ENCODE peak calls at places on chromosomes 7 and 10, in six cellular contexts. One of them, this sample, is unnamed.

GRCh38 chr10:35574924-35575352 is 30.2 kb upstream of the GJD4 start:
- DNase-seq in A549: no peak
- DNase-seq in HCT116: no peak
- DNase-seq in CD4-positive, alpha-beta memory T cell: no peak
- DNase-seq in psoas muscle: no peak
- DNase-seq in pancreas: no peak
- DNase-seq in this sample: no peak

GRCh38 chr10:5325076-5325475 is 39.7 kb upstream of the UCN3 start:
- DNase-seq in A549: no peak
- DNase-seq in CD4-positive, alpha-beta memory T cell: no peak
- DNase-seq in pancreas: no peak
- DNase-seq in psoas muscle: no peak
- DNase-seq in HCT116: no peak
- DNase-seq in this sample: no peak

GRCh38 chr7:111438369-111439289 is 123.7 kb downstream of the IMMP2L start:
- DNase-seq in A549: no peak
- DNase-seq in HCT116: no peak
- DNase-seq in CD4-positive, alpha-beta memory T cell: no peak
- DNase-seq in pancreas: no peak
- DNase-seq in psoas muscle: no peak
- DNase-seq in this sample: no peak

GRCh38 chr10:59434463-59435326 is 72.3 kb upstream of the FAM13C start:
- DNase-seq in A549: no peak
- DNase-seq in CD4-positive, alpha-beta memory T cell: no peak
- DNase-seq in pancreas: no peak
- DNase-seq in psoas muscle: no peak
- DNase-seq in HCT116: no peak
- DNase-seq in this sample: no peak

GRCh38 chr10:43076311-43076875 is 476 bp upstream of the RET start:
- DNase-seq in A549: no peak
- DNase-seq in CD4-positive, alpha-beta memory T cell: no peak
- DNase-seq in HCT116: no peak
- DNase-seq in pancreas: no peak
- DNase-seq in psoas muscle: no peak
- DNase-seq in this sample: no peak

GRCh38 chr10:7480742-7481381 is 70.0 kb upstream of the SFMBT2 start:
- DNase-seq in HCT116: no peak
- DNase-seq in A549: no peak
- DNase-seq in CD4-positive, alpha-beta memory T cell: no peak
- DNase-seq in psoas muscle: no peak
- DNase-seq in pancreas: no peak
- DNase-seq in this sample: peak; percentile 92

GRCh38 chr10:7826971-7827370 is 8.7 kb downstream of the TAF3 start:
- DNase-seq in HCT116: no peak
- DNase-seq in pancreas: peak; percentile 85
- DNase-seq in A549: peak; percentile 55
- DNase-seq in CD4-positive, alpha-beta memory T cell: no peak
- DNase-seq in psoas muscle: no peak
- DNase-seq in this sample: no peak

GRCh38 chr10:48778193-48778857 is 93.7 kb downstream of the WDFY4 start:
- DNase-seq in HCT116: no peak
- DNase-seq in A549: no peak
- DNase-seq in CD4-positive, alpha-beta memory T cell: no peak
- DNase-seq in pancreas: no peak
- DNase-seq in psoas muscle: no peak
- DNase-seq in this sample: no peak

GRCh38 chr7:785416-785815 is 46.9 kb upstream of the SUN1 start:
- DNase-seq in HCT116: no peak
- DNase-seq in pancreas: no peak
- DNase-seq in A549: no peak
- DNase-seq in psoas muscle: no peak
- DNase-seq in CD4-positive, alpha-beta memory T cell: no peak
- DNase-seq in this sample: no peak

GRCh38 chr7:159136013-159136412 is 8.7 kb downstream of the VIPR2 start:
- DNase-seq in CD4-positive, alpha-beta memory T cell: no peak
- DNase-seq in psoas muscle: no peak
- DNase-seq in A549: no peak
- DNase-seq in pancreas: no peak
- DNase-seq in HCT116: no peak
- DNase-seq in this sample: no peak

GRCh38 chr7:106050002-106050742 is 61.9 kb downstream of the SYPL1 start:
- DNase-seq in psoas muscle: no peak
- DNase-seq in pancreas: no peak
- DNase-seq in CD4-positive, alpha-beta memory T cell: no peak
- DNase-seq in A549: no peak
- DNase-seq in HCT116: no peak
- DNase-seq in this sample: no peak

GRCh38 chr7:120218702-120219101 is 54.3 kb upstream of the KCND2 start:
- DNase-seq in A549: no peak
- DNase-seq in pancreas: no peak
- DNase-seq in HCT116: no peak
- DNase-seq in psoas muscle: peak; percentile 30
- DNase-seq in CD4-positive, alpha-beta memory T cell: no peak
- DNase-seq in this sample: no peak

GRCh38 chr10:88386878-88387773 is 196.0 kb downstream of the RNLS start:
- DNase-seq in A549: peak; percentile 33
- DNase-seq in HCT116: peak; percentile 43
- DNase-seq in psoas muscle: no peak
- DNase-seq in pancreas: peak; percentile 37
- DNase-seq in CD4-positive, alpha-beta memory T cell: no peak
- DNase-seq in this sample: peak; percentile 91

GRCh38 chr10:62681211-62681940 is 123.1 kb upstream of the ADO start:
- DNase-seq in CD4-positive, alpha-beta memory T cell: peak; percentile 89
- DNase-seq in pancreas: no peak
- DNase-seq in psoas muscle: no peak
- DNase-seq in HCT116: no peak
- DNase-seq in A549: no peak
- DNase-seq in this sample: peak; percentile 73

GRCh38 chr7:135147341-135147898 is 452 bp upstream of the TMEM140 start:
- DNase-seq in A549: no peak
- DNase-seq in HCT116: no peak
- DNase-seq in CD4-positive, alpha-beta memory T cell: peak; percentile 51
- DNase-seq in pancreas: no peak
- DNase-seq in psoas muscle: no peak
- DNase-seq in this sample: no peak

GRCh38 chr7:127189074-127189473 is 63.7 kb downstream of the GRM8 start:
- DNase-seq in psoas muscle: no peak
- DNase-seq in CD4-positive, alpha-beta memory T cell: no peak
- DNase-seq in pancreas: no peak
- DNase-seq in HCT116: no peak
- DNase-seq in A549: no peak
- DNase-seq in this sample: no peak

GRCh38 chr7:93902777-93903423 is 3.5 kb upstream of the GNGT1 start:
- DNase-seq in pancreas: no peak
- DNase-seq in A549: no peak
- DNase-seq in psoas muscle: no peak
- DNase-seq in HCT116: peak; percentile 32
- DNase-seq in CD4-positive, alpha-beta memory T cell: no peak
- DNase-seq in this sample: peak; percentile 60

GRCh38 chr10:97151307-97151914 is 34.3 kb downstream of the SLIT1 start:
- DNase-seq in psoas muscle: no peak
- DNase-seq in CD4-positive, alpha-beta memory T cell: no peak
- DNase-seq in A549: no peak
- DNase-seq in pancreas: no peak
- DNase-seq in HCT116: no peak
- DNase-seq in this sample: no peak

GRCh38 chr10:110680473-110681020 is 36.4 kb downstream of the RBM20 start:
- DNase-seq in psoas muscle: peak; percentile 62
- DNase-seq in pancreas: no peak
- DNase-seq in CD4-positive, alpha-beta memory T cell: no peak
- DNase-seq in A549: no peak
- DNase-seq in HCT116: no peak
- DNase-seq in this sample: no peak

GRCh38 chr7:46315891-46316290 is 394.8 kb upstream of the IGFBP3 start:
- DNase-seq in CD4-positive, alpha-beta memory T cell: no peak
- DNase-seq in A549: no peak
- DNase-seq in pancreas: no peak
- DNase-seq in HCT116: no peak
- DNase-seq in psoas muscle: no peak
- DNase-seq in this sample: no peak

GRCh38 chr7:73308074-73308664 is 457 bp downstream of the NSUN5 start:
- DNase-seq in pancreas: no peak
- DNase-seq in A549: no peak
- DNase-seq in HCT116: no peak
- DNase-seq in CD4-positive, alpha-beta memory T cell: no peak
- DNase-seq in psoas muscle: no peak
- DNase-seq in this sample: no peak

GRCh38 chr7:46819819-46820218 is 762.1 kb downstream of the TNS3 start:
- DNase-seq in pancreas: no peak
- DNase-seq in HCT116: no peak
- DNase-seq in CD4-positive, alpha-beta memory T cell: no peak
- DNase-seq in A549: no peak
- DNase-seq in psoas muscle: no peak
- DNase-seq in this sample: no peak

GRCh38 chr7:158060216-158060615 is 527.4 kb downstream of the PTPRN2 start:
- DNase-seq in CD4-positive, alpha-beta memory T cell: no peak
- DNase-seq in HCT116: no peak
- DNase-seq in A549: no peak
- DNase-seq in pancreas: no peak
- DNase-seq in psoas muscle: no peak
- DNase-seq in this sample: no peak

GRCh38 chr10:27642023-27642589 is 103.5 kb downstream of the MKX start:
- DNase-seq in pancreas: no peak
- DNase-seq in HCT116: no peak
- DNase-seq in CD4-positive, alpha-beta memory T cell: no peak
- DNase-seq in A549: no peak
- DNase-seq in psoas muscle: no peak
- DNase-seq in this sample: no peak

GRCh38 chr10:97822261-97822687 is 27.4 kb upstream of the GOLGA7B start:
- DNase-seq in HCT116: no peak
- DNase-seq in CD4-positive, alpha-beta memory T cell: no peak
- DNase-seq in A549: no peak
- DNase-seq in psoas muscle: peak; percentile 61
- DNase-seq in pancreas: peak; percentile 28
- DNase-seq in this sample: no peak

GRCh38 chr7:134885967-134886352 is 100.3 kb upstream of the AGBL3 start:
- DNase-seq in A549: peak; percentile 53
- DNase-seq in HCT116: no peak
- DNase-seq in psoas muscle: no peak
- DNase-seq in CD4-positive, alpha-beta memory T cell: no peak
- DNase-seq in pancreas: no peak
- DNase-seq in this sample: no peak

DNA sequence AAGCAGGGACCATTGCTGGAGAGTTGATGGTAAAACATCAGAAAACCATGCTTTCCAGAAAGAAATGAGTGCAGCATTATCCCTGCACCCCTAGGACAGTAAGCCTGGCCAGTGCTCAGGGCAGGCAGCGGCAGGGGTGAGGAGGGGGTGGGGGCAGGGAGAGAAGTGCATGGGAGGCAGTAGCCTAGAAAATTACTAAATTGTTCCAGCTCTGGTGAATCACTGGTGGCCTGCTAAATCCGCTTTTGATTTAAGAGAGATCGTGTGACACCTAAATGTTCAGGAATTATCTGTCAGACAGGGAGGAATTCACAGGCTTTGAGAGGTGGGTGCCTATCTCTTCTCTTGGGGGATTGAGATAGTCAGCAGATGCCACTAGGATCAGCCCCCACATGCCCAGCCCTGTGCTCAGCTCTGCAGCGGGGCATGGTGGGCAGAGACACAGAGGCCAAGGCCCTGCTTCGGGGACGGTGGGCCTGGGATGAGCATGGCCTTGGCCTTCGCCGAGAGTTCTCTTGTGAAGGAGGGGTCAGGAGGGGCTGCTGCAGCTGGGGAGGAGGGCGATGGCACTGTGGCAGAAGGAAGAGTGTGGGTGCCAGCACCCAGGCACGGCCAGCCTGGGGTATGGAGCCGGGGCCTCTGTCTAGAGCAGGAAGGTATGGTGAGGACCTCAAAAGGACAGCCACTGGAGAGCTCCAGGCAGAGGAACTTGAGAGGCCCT is 5.0 kb upstream of the AQP1 start:
- DNase-seq in A549: no peak
- DNase-seq in pancreas: no peak
- DNase-seq in CD4-positive, alpha-beta memory T cell: no peak
- DNase-seq in psoas muscle: no peak
- DNase-seq in HCT116: no peak
- DNase-seq in this sample: no peak
- H3K4me1 ChIP-seq in A549: peaks cover 8% of the 10 kb centered on the region
- H3K4me1 ChIP-seq in pancreas: peaks cover 31% of the 10 kb centered on the region
- H3K4me1 ChIP-seq in CD4-positive, alpha-beta memory T cell: no peaks in the 10 kb centered on the region
- H3K4me1 ChIP-seq in psoas muscle: no peaks in the 10 kb centered on the region
- H3K4me1 ChIP-seq in HCT116: peaks cover 2% of the 10 kb centered on the region
- H3K4me1 ChIP-seq in this sample: no peaks in the 10 kb centered on the region

GRCh38 chr7:3232228-3232627 is 68.8 kb upstream of the SDK1 start:
- DNase-seq in pancreas: no peak
- DNase-seq in psoas muscle: no peak
- DNase-seq in HCT116: no peak
- DNase-seq in A549: no peak
- DNase-seq in CD4-positive, alpha-beta memory T cell: no peak
- DNase-seq in this sample: no peak
- H3K27ac ChIP-seq in pancreas: no peak overlapping the region
- H3K27ac ChIP-seq in psoas muscle: no peak overlapping the region
- H3K27ac ChIP-seq in HCT116: no peak overlapping the region
- H3K27ac ChIP-seq in A549: no peak overlapping the region
- H3K27ac ChIP-seq in CD4-positive, alpha-beta memory T cell: no peak overlapping the region
- H3K27ac ChIP-seq in this sample: no peak overlapping the region

GRCh38 chr10:118738422-118738821 is 16.3 kb downstream of the CACUL1 start:
- DNase-seq in pancreas: no peak
- DNase-seq in CD4-positive, alpha-beta memory T cell: no peak
- DNase-seq in psoas muscle: no peak
- DNase-seq in HCT116: no peak
- DNase-seq in A549: no peak
- DNase-seq in this sample: no peak
- H3K4me1 ChIP-seq in pancreas: peaks cover 9% of the 10 kb centered on the region
- H3K4me1 ChIP-seq in CD4-positive, alpha-beta memory T cell: peaks cover 53% of the 10 kb centered on the region
- H3K4me1 ChIP-seq in psoas muscle: peaks cover 76% of the 10 kb centered on the region
- H3K4me1 ChIP-seq in HCT116: peaks cover 6% of the 10 kb centered on the region
- H3K4me1 ChIP-seq in A549: peaks cover 31% of the 10 kb centered on the region
- H3K4me1 ChIP-seq in this sample: no peaks in the 10 kb centered on the region

GRCh38 chr10:100020883-100021248 is 11.1 kb upstream of the DNMBP start:
- DNase-seq in psoas muscle: no peak
- DNase-seq in pancreas: no peak
- DNase-seq in HCT116: no peak
- DNase-seq in A549: no peak
- DNase-seq in CD4-positive, alpha-beta memory T cell: no peak
- DNase-seq in this sample: peak; percentile 86
- H3K27ac ChIP-seq in psoas muscle: no peak overlapping the region
- H3K27ac ChIP-seq in pancreas: no peak overlapping the region
- H3K27ac ChIP-seq in HCT116: no peak overlapping the region
- H3K27ac ChIP-seq in A549: peak overlapping the region; percentile 80
- H3K27ac ChIP-seq in CD4-positive, alpha-beta memory T cell: no peak overlapping the region
- H3K27ac ChIP-seq in this sample: peak overlapping the region; percentile 95